ENCODE peak calls at places on chromosome X, in seven cellular contexts. Z is ovary; R is central memory CD8-positive, alpha-beta T cell; L is HuH-7; I is renal cortical epithelial cell; P is Right ventricle myocardium superior; G is H9. B is an unnamed sample.

GRCh38 chrX:9604111-9604907 is 139.5 kb downstream of the TBL1X start:
- DNase-seq in Z (peak; percentile 60), R (no peak), L (no peak), I (peak; percentile 86), P (peak; percentile 78), G (no peak), B (peak; percentile 47)

GRCh38 chrX:116114999-116115398 is 55.5 kb upstream of the AGTR2 start:
- DNase-seq in Z (no peak), R (no peak), L (no peak), I (no peak), P (no peak), G (no peak), B (no peak)

GRCh38 chrX:40175416-40176255 is 77.9 kb upstream of the BCOR start:
- DNase-seq in Z (peak; percentile 76), R (peak; percentile 68), L (no peak), I (no peak), P (peak; percentile 85), G (peak; percentile 69), B (peak; percentile 86)

GRCh38 chrX:45134303-45134702 is 66.4 kb downstream of the DIPK2B start:
- DNase-seq in Z (no peak), R (no peak), L (no peak), I (no peak), P (peak; percentile 75), G (no peak), B (no peak)

GRCh38 chrX:22276781-22277180 is 4.1 kb downstream of the CBLL2 start:
- DNase-seq in Z (no peak), R (no peak), L (no peak), I (peak; percentile 2), P (no peak), G (no peak), B (no peak)

GRCh38 chrX:40169193-40170086 is 71.7 kb upstream of the BCOR start:
- DNase-seq in Z (peak; percentile 85), R (peak; percentile 71), L (peak; percentile 82), I (peak; percentile 75), P (peak; percentile 68), G (peak; percentile 91), B (peak; percentile 89)

GRCh38 chrX:50721771-50722521 is 92.0 kb downstream of the SHROOM4 start:
- DNase-seq in Z (no peak), R (no peak), L (no peak), I (no peak), P (no peak), G (peak; percentile 63), B (no peak)

GRCh38 chrX:39773923-39774803 is 323.6 kb downstream of the BCOR start:
- DNase-seq in Z (no peak), R (no peak), L (no peak), I (peak; percentile 66), P (no peak), G (no peak), B (no peak)

GRCh38 chrX:102712967-102713677 is 874 bp downstream of the GPRASP2 start:
- DNase-seq in Z (peak; percentile 79), R (no peak), L (peak; percentile 50), I (peak; percentile 28), P (peak; percentile 45), G (peak; percentile 36), B (peak; percentile 77)

GRCh38 chrX:2638279-2638678 is 52.8 kb upstream of the CD99 start:
- DNase-seq in Z (no peak), R (no peak), L (no peak), I (no peak), P (no peak), G (no peak), B (no peak)

GRCh38 chrX:102672876-102673275 is 21.6 kb downstream of the GPRASP1 start:
- DNase-seq in Z (no peak), R (no peak), L (no peak), I (no peak), P (no peak), G (no peak), B (no peak)

GRCh38 chrX:149638860-149639259 is 7.3 kb upstream of the TMEM185A start:
- DNase-seq in Z (no peak), R (no peak), L (no peak), I (peak; percentile 70), P (no peak), G (no peak), B (no peak)

GRCh38 chrX:1093112-1093511 is 119.3 kb downstream of the CRLF2 start:
- DNase-seq in Z (no peak), R (no peak), L (no peak), I (no peak), P (no peak), G (no peak), B (no peak)

GRCh38 chrX:54288277-54288676 is 69.6 kb downstream of the WNK3 start:
- DNase-seq in Z (no peak), R (no peak), L (no peak), I (peak; percentile 0), P (no peak), G (no peak), B (no peak)

GRCh38 chrX:97597954-97598353 is 714.2 kb downstream of the RPA4 start:
- DNase-seq in Z (no peak), R (no peak), L (no peak), I (peak; percentile 14), P (no peak), G (peak; percentile 38), B (no peak)

GRCh38 chrX:124573458-124573857 is 227.1 kb downstream of the SH2D1A start:
- DNase-seq in Z (no peak), R (no peak), L (no peak), I (peak; percentile 75), P (no peak), G (no peak), B (no peak)

GRCh38 chrX:103442536-103442901 is 66.2 kb downstream of the BEX3 start:
- DNase-seq in Z (no peak), R (no peak), L (no peak), I (no peak), P (no peak), G (no peak), B (no peak)

GRCh38 chrX:103211012-103211715 is 3.7 kb upstream of the BEX4 start:
- DNase-seq in Z (peak; percentile 36), R (peak; percentile 14), L (peak; percentile 32), I (peak; percentile 43), P (no peak), G (peak; percentile 65), B (peak; percentile 36)

GRCh38 chrX:10648608-10649007 is 28.2 kb upstream of the MID1 start:
- DNase-seq in Z (no peak), R (no peak), L (no peak), I (peak; percentile 19), P (no peak), G (no peak), B (no peak)

GRCh38 chrX:39969099-39969825 is 128.5 kb downstream of the BCOR start:
- DNase-seq in Z (no peak), R (no peak), L (peak; percentile 15), I (no peak), P (no peak), G (peak; percentile 86), B (peak; percentile 49)

GRCh38 chrX:42530027-42530426 is 247.9 kb downstream of the PPP1R2C start:
- DNase-seq in Z (no peak), R (no peak), L (no peak), I (peak; percentile 89), P (no peak), G (no peak), B (no peak)

GRCh38 chrX:125203379-125203736 is 116.3 kb upstream of the TEX13C start:
- DNase-seq in Z (no peak), R (no peak), L (no peak), I (no peak), P (no peak), G (no peak), B (peak; percentile 46)

GRCh38 chrX:87525771-87526229 is 8.2 kb downstream of the KLHL4 start:
- DNase-seq in Z (no peak), R (no peak), L (no peak), I (peak; percentile 33), P (no peak), G (no peak), B (no peak)

GRCh38 chrX:153775631-153776595 is 4.9 kb upstream of the SRPK3 start:
- DNase-seq in Z (no peak), R (no peak), L (no peak), I (no peak), P (peak; percentile 4), G (no peak), B (no peak)

GRCh38 chrX:54452920-54453319 is 12.7 kb downstream of the TSR2 start:
- DNase-seq in Z (no peak), R (no peak), L (peak; percentile 24), I (no peak), P (no peak), G (peak; percentile 65), B (no peak)

GRCh38 chrX:12564221-12564620 is 227.0 kb upstream of the PRPS2 start:
- DNase-seq in Z (no peak), R (no peak), L (no peak), I (no peak), P (no peak), G (no peak), B (no peak)

GRCh38 chrX:85627363-85627762 is 247.9 kb upstream of the POF1B start:
- DNase-seq in Z (no peak), R (no peak), L (no peak), I (no peak), P (no peak), G (no peak), B (no peak)

GRCh38 chrX:71216446-71216845 is 6.6 kb upstream of the GJB1 start:
- DNase-seq in Z (no peak), R (no peak), L (no peak), I (no peak), P (no peak), G (no peak), B (no peak)

GRCh38 chrX:19579485-19579884 is 64.2 kb upstream of the MAP3K15 start:
- DNase-seq in Z (no peak), R (no peak), L (no peak), I (peak; percentile 47), P (no peak), G (no peak), B (no peak)

GRCh38 chrX:103629295-103630170 is 758 bp downstream of the TCEAL1 start:
- DNase-seq in Z (peak; percentile 77), R (no peak), L (peak; percentile 49), I (peak; percentile 60), P (peak; percentile 76), G (peak; percentile 90), B (peak; percentile 68)

GRCh38 chrX:111728096-111728495 is 47.1 kb downstream of the ALG13 start:
- DNase-seq in Z (no peak), R (no peak), L (no peak), I (peak; percentile 51), P (no peak), G (no peak), B (no peak)

GRCh38 chrX:154373340-154374306 is 811 bp downstream of the FLNA start:
- DNase-seq in Z (peak; percentile 63), R (no peak), L (peak; percentile 59), I (peak; percentile 49), P (peak; percentile 76), G (peak; percentile 93), B (no peak)

GRCh38 chrX:153530411-153531145 is 13.1 kb downstream of the ATP2B3 start:
- DNase-seq in Z (no peak), R (no peak), L (no peak), I (no peak), P (no peak), G (no peak), B (no peak)

B was measured in adrenal gland.